ENCODE peak calls at places on chromosomes 12 and 14, in seven cellular contexts. G is activated T-helper 1 cell treated with Interleukin-2 at 50 U/mL for 16 hours, P is GM12865, S is ureter, I is GM12864, B is anterior cingulate cortex, C is HepG2. X is an unnamed sample.

GRCh38 chr14:93665169-93665568 is 123.1 kb downstream of the PRIMA1 start:
- DNase-seq in G (no peak), P (no peak), S (no peak), I (no peak), B (no peak), C (no peak), X (no peak)

GRCh38 chr12:86710110-86710509 is 453.9 kb upstream of the MGAT4C start:
- DNase-seq in G (no peak), P (no peak), S (no peak), I (no peak), B (no peak), C (no peak), X (no peak)

GRCh38 chr12:57208946-57209282 is 7.7 kb upstream of the NXPH4 start:
- DNase-seq in G (no peak), P (no peak), S (no peak), I (no peak), B (peak), C (no peak), X (peak)

GRCh38 chr12:45666452-45667215 is 62.9 kb upstream of the ARID2 start:
- DNase-seq in G (no peak), P (no peak), S (no peak), I (no peak), B (no peak), C (no peak), X (no peak)

GRCh38 chr12:31015215-31015614 is 58.4 kb upstream of the DDX11 start:
- DNase-seq in G (no peak), P (no peak), S (no peak), I (no peak), B (no peak), C (no peak), X (no peak)

GRCh38 chr12:120687570-120688289 is 781 bp downstream of the MLEC start:
- DNase-seq in G (no peak), P (peak), S (no peak), I (no peak), B (no peak), C (no peak), X (no peak)

GRCh38 chr14:56295743-56296142 is 177.5 kb downstream of the PELI2 start:
- DNase-seq in G (no peak), P (no peak), S (no peak), I (no peak), B (no peak), C (no peak), X (no peak)

GRCh38 chr14:61927521-61927920 is 165.3 kb downstream of the SNAPC1 start:
- DNase-seq in G (no peak), P (no peak), S (no peak), I (no peak), B (no peak), C (no peak), X (no peak)

GRCh38 chr14:77059276-77059934 is 30.9 kb upstream of the IRF2BPL start:
- DNase-seq in G (no peak), P (peak), S (peak), I (no peak), B (peak), C (peak), X (peak)

GRCh38 chr14:55160989-55161388 is 30.4 kb downstream of the DLGAP5 start:
- DNase-seq in G (no peak), P (peak), S (no peak), I (no peak), B (no peak), C (peak), X (no peak)

GRCh38 chr14:69010632-69011031 is 31.5 kb upstream of the ACTN1 start:
- DNase-seq in G (no peak), P (no peak), S (no peak), I (no peak), B (no peak), C (no peak), X (no peak)

GRCh38 chr14:58749066-58749669 is 111.4 kb downstream of the DACT1 start:
- DNase-seq in G (no peak), P (peak), S (peak), I (no peak), B (no peak), C (peak), X (peak)

GRCh38 chr14:61736751-61737150 is 25.5 kb upstream of the SNAPC1 start:
- DNase-seq in G (no peak), P (no peak), S (no peak), I (no peak), B (no peak), C (no peak), X (no peak)

GRCh38 chr12:52211716-52212585 is 20.1 kb upstream of the KRT80 start:
- DNase-seq in G (no peak), P (no peak), S (no peak), I (no peak), B (no peak), C (no peak), X (no peak)

GRCh38 chr14:37165794-37166193 is 6.6 kb downstream of the SLC25A21 start:
- DNase-seq in G (no peak), P (no peak), S (no peak), I (no peak), B (no peak), C (no peak), X (no peak)